ENCODE peak calls at places on chromosomes 11 and 22, in seven cellular contexts. O is NCI-H1436 treated with DMSO at 0.1 percent for 48 hours; G is activated gamma-delta T cell treated with anti-CD3 and anti-CD28 coated beads, Interleukin-2, amount 50 U/mL, for 16 hours; D is naive thymus-derived CD4-positive, alpha-beta T cell; M is AG09319; T is uterus; A is mammary epithelial cell. W is an unnamed sample.

GRCh38 chr11:12717851-12718291 is 43.6 kb downstream of the TEAD1 start:
- DNase-seq in M (no peak), G (no peak), A (peak; percentile 76), D (peak; percentile 77), T (no peak), O (no peak), W (peak; percentile 3)

GRCh38 chr11:19263333-19263732 is 22.6 kb upstream of the E2F8 start:
- DNase-seq in G (no peak), O (no peak), D (no peak), M (no peak), A (no peak), T (no peak), W (no peak)

GRCh38 chr11:2517386-2518064 is 72.7 kb downstream of the KCNQ1 start:
- DNase-seq in O (no peak), D (no peak), M (no peak), T (peak; percentile 10), G (no peak), A (no peak), W (no peak)

GRCh38 chr22:38725900-38726655 is 20.3 kb downstream of the GTPBP1 start:
- DNase-seq in T (no peak), O (no peak), M (no peak), G (no peak), D (no peak), A (no peak), W (no peak)

GRCh38 chr11:45870706-45871105 is 14.7 kb upstream of the MAPK8IP1 start:
- DNase-seq in O (no peak), M (no peak), T (no peak), D (no peak), G (no peak), A (no peak), W (no peak)

GRCh38 chr22:39997939-39998726 is 3.4 kb downstream of the FAM83F start:
- DNase-seq in A (peak; percentile 93), D (no peak), O (no peak), T (no peak), G (no peak), M (no peak), W (no peak)

GRCh38 chr22:35854334-35854733 is 136.7 kb downstream of the APOL5 start:
- DNase-seq in M (no peak), O (no peak), G (no peak), T (no peak), D (no peak), A (no peak), W (no peak)

GRCh38 chr11:118565062-118565461 is 669 bp downstream of the IFT46 start:
- DNase-seq in T (peak; percentile 62), M (no peak), G (no peak), A (peak; percentile 13), O (no peak), D (no peak), W (no peak)

GRCh38 chr22:40498454-40499186 is 128.2 kb downstream of the SGSM3 start:
- DNase-seq in T (no peak), O (no peak), G (no peak), M (no peak), D (no peak), A (peak; percentile 97), W (no peak)

GRCh38 chr11:30503156-30503555 is 83.0 kb downstream of the MPPED2 start:
- DNase-seq in A (no peak), M (no peak), D (no peak), T (no peak), G (no peak), O (no peak), W (no peak)

GRCh38 chr11:27613670-27613950 is 86.6 kb downstream of the BDNF start:
- DNase-seq in M (no peak), G (no peak), D (no peak), O (no peak), A (no peak), T (no peak), W (no peak)

GRCh38 chr22:30251661-30252226 is 5.2 kb upstream of the LIF start:
- DNase-seq in O (no peak), G (no peak), D (no peak), T (no peak), M (no peak), A (peak; percentile 59), W (no peak)

GRCh38 chr11:12728417-12728816 is 54.2 kb downstream of the TEAD1 start:
- DNase-seq in M (no peak), G (no peak), D (no peak), O (no peak), T (no peak), A (no peak), W (no peak)

GRCh38 chr11:13965337-13965736 is 2.8 kb downstream of the SPON1 start:
- DNase-seq in A (no peak), O (no peak), G (no peak), M (no peak), D (no peak), T (no peak), W (no peak)

GRCh38 chr11:68837583-68838571 is 3.8 kb downstream of the CPT1A start:
- DNase-seq in M (no peak), D (no peak), G (no peak), A (no peak), O (no peak), T (no peak), W (no peak)

GRCh38 chr22:23704062-23704461 is 13.2 kb downstream of the RGL4 start:
- DNase-seq in M (no peak), A (no peak), O (no peak), G (no peak), D (no peak), T (no peak), W (no peak)

GRCh38 chr22:25508761-25509321 is 55.6 kb upstream of the GRK3 start:
- DNase-seq in D (no peak), T (no peak), G (no peak), M (no peak), O (no peak), A (no peak), W (no peak)

GRCh38 chr11:125364085-125364822 is 131.8 kb downstream of the FEZ1 start:
- DNase-seq in T (no peak), G (no peak), A (peak; percentile 20), O (no peak), D (no peak), M (no peak), W (no peak)

GRCh38 chr11:94746721-94747120 is 21.4 kb upstream of the AMOTL1 start:
- DNase-seq in M (no peak), G (no peak), O (no peak), T (no peak), D (no peak), A (no peak), W (no peak)

GRCh38 chr11:2701898-2702434 is 2.2 kb upstream of the KCNQ1OT1 start:
- DNase-seq in G (no peak), O (no peak), A (no peak), D (no peak), M (no peak), T (no peak), W (no peak)

GRCh38 chr22:21669026-21669425 is 3.2 kb downstream of the PPIL2 start:
- DNase-seq in D (no peak), G (no peak), T (no peak), O (no peak), A (no peak), M (no peak), W (no peak)

GRCh38 chr22:23092217-23092955 is 22.1 kb downstream of the GNAZ start:
- DNase-seq in M (no peak), T (no peak), D (no peak), O (no peak), A (no peak), G (no peak), W (no peak)

GRCh38 chr11:33829430-33830141 is 55.3 kb upstream of the FBXO3 start:
- DNase-seq in M (peak; percentile 49), D (peak; percentile 56), T (peak; percentile 53), O (no peak), G (peak; percentile 20), A (peak; percentile 66), W (no peak)

GRCh38 chr11:46012185-46012584 is 89.7 kb downstream of the LARGE2 start:
- DNase-seq in D (no peak), O (no peak), A (no peak), G (no peak), T (no peak), M (no peak), W (no peak)

GRCh38 chr11:130381317-130381716 is 47.1 kb downstream of the ADAMTS8 start:
- DNase-seq in M (no peak), G (no peak), O (no peak), A (no peak), D (no peak), T (no peak), W (no peak)

GRCh38 chr11:84890706-84891105 is 736.4 kb downstream of the DLG2 start:
- DNase-seq in A (no peak), D (no peak), T (no peak), O (no peak), G (no peak), M (no peak), W (no peak)

GRCh38 chr22:39653787-39654077 is 83.2 kb downstream of the CACNA1I start:
- DNase-seq in D (no peak), O (no peak), A (no peak), T (no peak), M (no peak), G (no peak), W (no peak)

GRCh38 chr11:110389946-110390345 is 39.8 kb upstream of the FDX1 start:
- DNase-seq in G (no peak), T (no peak), M (no peak), O (no peak), D (no peak), A (no peak), W (no peak)

GRCh38 chr11:95358516-95359322 is 127.7 kb upstream of the SESN3 start:
- DNase-seq in A (no peak), D (no peak), O (no peak), M (no peak), G (no peak), T (no peak), W (no peak)

GRCh38 chr22:41446057-41446501 is 522 bp downstream of the TOB2 start:
- DNase-seq in M (no peak), T (peak; percentile 44), D (no peak), G (no peak), O (no peak), A (peak; percentile 11), W (no peak)

GRCh38 chr11:43574949-43575915 is 105.3 kb upstream of the HSD17B12 start:
- DNase-seq in T (no peak), G (no peak), A (no peak), M (no peak), O (no peak), D (no peak), W (no peak)

GRCh38 chr11:27902981-27903624 is 202.8 kb upstream of the BDNF start:
- DNase-seq in O (no peak), T (no peak), A (peak; percentile 74), G (no peak), D (no peak), M (no peak), W (no peak)

GRCh38 chr11:120702656-120703055 is 191.1 kb downstream of the GRIK4 start:
- DNase-seq in O (no peak), T (no peak), D (no peak), M (no peak), A (no peak), G (no peak), W (no peak)

GRCh38 chr11:98601181-98601773 is 419.5 kb upstream of the CNTN5 start:
- DNase-seq in T (no peak), M (no peak), A (no peak), O (no peak), D (no peak), G (no peak), W (no peak)

GRCh38 chr11:17259931-17260499 is 16.5 kb upstream of the NUCB2 start:
- DNase-seq in G (no peak), O (no peak), T (no peak), M (no peak), A (peak; percentile 31), D (no peak), W (no peak)

GRCh38 chr22:42329504-42329903 is 59.1 kb upstream of the TCF20 start:
- DNase-seq in M (no peak), T (no peak), A (no peak), D (no peak), O (no peak), G (no peak), W (no peak)

GRCh38 chr11:124889692-124890091 is 8.0 kb downstream of the ROBO4 start:
- DNase-seq in M (no peak), D (no peak), O (no peak), A (no peak), G (no peak), T (no peak), W (no peak)

GRCh38 chr11:110960167-110960566 is 247.9 kb upstream of the ARHGAP20 start:
- DNase-seq in G (no peak), O (no peak), A (no peak), D (no peak), M (no peak), T (no peak), W (no peak)